ENCODE peak calls at places on chromosomes 5 and 9, in six cellular contexts. K is kidney; S is stimulated activated CD8-positive, alpha-beta memory T cell treated with anti-CD3 and anti-CD28 coated beads, Interleukin-4, amount 100 ng/mL, for 48 hours; R is non-pigmented ciliary epithelial cell; P is CD8-positive, alpha-beta memory T cell; G is IMR-90. Z is an unnamed sample.
A peak's percentile ranks its signal among the peaks of the same experiment; 100 is the strongest.

GRCh38 chr9:94681508-94681907 is 42.2 kb upstream of the FBP1 start:
- DNase-seq in K (peak; percentile 91), S (peak; percentile 59), R (peak; percentile 44), P (peak; percentile 62), G (peak; percentile 80), Z (peak; percentile 81)

GRCh38 chr5:161546463-161547301 is at the start of gene GABRB2:
- DNase-seq in K (peak; percentile 79), S (peak; percentile 59), R (no peak), P (no peak), G (no peak), Z (peak; percentile 60)

GRCh38 chr5:73899055-73899454 is 273.1 kb downstream of the ARHGEF28 start:
- DNase-seq in K (no peak), S (no peak), R (no peak), P (no peak), G (no peak), Z (no peak)

GRCh38 chr9:135945969-135946368 is 15.2 kb downstream of the UBAC1 start:
- DNase-seq in K (peak; percentile 55), S (no peak), R (no peak), P (no peak), G (no peak), Z (no peak)

GRCh38 chr9:83066771-83067170 is 3.8 kb upstream of the RASEF start:
- DNase-seq in K (no peak), S (no peak), R (peak; percentile 87), P (no peak), G (peak; percentile 89), Z (peak; percentile 92)

GRCh38 chr5:87844449-87844848 is 424.2 kb downstream of the TMEM161B start:
- DNase-seq in K (no peak), S (no peak), R (no peak), P (no peak), G (no peak), Z (no peak)

GRCh38 chr9:137648396-137648795 is 29.6 kb downstream of the EHMT1 start:
- DNase-seq in K (no peak), S (no peak), R (no peak), P (no peak), G (no peak), Z (peak; percentile 33)

GRCh38 chr9:124553738-124554137 is 46.5 kb upstream of the NR5A1 start:
- DNase-seq in K (no peak), S (no peak), R (peak; percentile 83), P (no peak), G (peak; percentile 94), Z (peak; percentile 77)

GRCh38 chr9:123346026-123346425 is 10.0 kb upstream of the CRB2 start:
- DNase-seq in K (no peak), S (no peak), R (no peak), P (no peak), G (no peak), Z (no peak)

GRCh38 chr5:160105686-160106085 is 13.6 kb downstream of the PWWP2A start:
- DNase-seq in K (no peak), S (no peak), R (no peak), P (no peak), G (no peak), Z (no peak)

GRCh38 chr5:172790496-172790889 is 19.5 kb upstream of the DUSP1 start:
- DNase-seq in K (no peak), S (no peak), R (no peak), P (no peak), G (no peak), Z (no peak)

GRCh38 chr9:131732636-131733340 is 7.1 kb downstream of the RAPGEF1 start:
- DNase-seq in K (peak; percentile 52), S (peak; percentile 48), R (no peak), P (peak; percentile 79), G (no peak), Z (no peak)

GRCh38 chr5:172641359-172642045 is 439 bp downstream of the NEURL1B start:
- DNase-seq in K (peak; percentile 77), S (no peak), R (no peak), P (no peak), G (no peak), Z (no peak)

GRCh38 chr9:136978073-136978864 is 965 bp downstream of the PTGDS start:
- DNase-seq in K (peak; percentile 94), S (peak; percentile 84), R (no peak), P (peak; percentile 85), G (peak; percentile 25), Z (peak; percentile 49)

GRCh38 chr5:160269017-160269416 is 39.7 kb downstream of the FABP6 start:
- DNase-seq in K (peak; percentile 94), S (no peak), R (peak; percentile 20), P (no peak), G (peak; percentile 91), Z (peak; percentile 70)

GRCh38 chr5:180072556-180072955 is 997 bp upstream of the RNF130 start:
- DNase-seq in K (peak; percentile 82), S (no peak), R (no peak), P (peak; percentile 50), G (no peak), Z (no peak)

GRCh38 chr5:122192883-122193496 is 63.6 kb downstream of the ZNF474 start:
- DNase-seq in K (no peak), S (no peak), R (no peak), P (no peak), G (peak; percentile 79), Z (peak; percentile 78)

GRCh38 chr5:131268758-131269370 is 5.0 kb downstream of the CDC42SE2 start:
- DNase-seq in K (no peak), S (no peak), R (no peak), P (no peak), G (peak; percentile 52), Z (peak; percentile 12)

GRCh38 chr5:69167488-69167845 is 517 bp downstream of the CCNB1 start:
- DNase-seq in K (no peak), S (no peak), R (no peak), P (no peak), G (no peak), Z (peak; percentile 16)

GRCh38 chr5:55232985-55233928 is at the start of gene CCNO:
- DNase-seq in K (peak; percentile 92), S (peak; percentile 69), R (peak; percentile 35), P (peak; percentile 69), G (peak; percentile 66), Z (peak; percentile 73)

GRCh38 chr9:71944754-71945409 is 33.4 kb downstream of the C9orf85 start:
- DNase-seq in K (no peak), S (no peak), R (no peak), P (no peak), G (no peak), Z (no peak)

GRCh38 chr9:91006046-91006445 is 204.4 kb downstream of the SYK start:
- DNase-seq in K (no peak), S (no peak), R (no peak), P (no peak), G (no peak), Z (no peak)

GRCh38 chr9:111158375-111158774 is 120.1 kb upstream of the LPAR1 start:
- DNase-seq in K (no peak), S (no peak), R (no peak), P (no peak), G (peak; percentile 14), Z (peak; percentile 28)

GRCh38 chr5:165928971-165929370 is 2362.5 kb upstream of the WWC1 start:
- DNase-seq in K (no peak), S (no peak), R (peak; percentile 75), P (no peak), G (no peak), Z (peak; percentile 68)

GRCh38 chr9:83132768-83133167 is 69.8 kb upstream of the RASEF start:
- DNase-seq in K (no peak), S (no peak), R (no peak), P (no peak), G (no peak), Z (no peak)

GRCh38 chr9:134391319-134392231 is 65.3 kb downstream of the RXRA start:
- DNase-seq in K (no peak), S (peak; percentile 89), R (no peak), P (peak; percentile 92), G (no peak), Z (no peak)

GRCh38 chr9:127741831-127742434 is 6.8 kb upstream of the TOR2A start:
- DNase-seq in K (peak; percentile 84), S (no peak), R (peak; percentile 11), P (no peak), G (no peak), Z (peak; percentile 37)

GRCh38 chr5:74340476-74340875 is 300.1 kb downstream of the ENC1 start:
- DNase-seq in K (no peak), S (no peak), R (no peak), P (no peak), G (no peak), Z (no peak)

GRCh38 chr5:135211083-135211790 is 177.2 kb upstream of the PITX1 start:
- DNase-seq in K (no peak), S (no peak), R (no peak), P (no peak), G (peak; percentile 38), Z (no peak)

GRCh38 chr9:69762527-69762926 is 2.7 kb upstream of the PTAR1 start:
- DNase-seq in K (no peak), S (no peak), R (no peak), P (no peak), G (peak; percentile 48), Z (peak; percentile 32)

GRCh38 chr5:108025009-108025408 is 354.3 kb upstream of the EFNA5 start:
- DNase-seq in K (no peak), S (no peak), R (no peak), P (no peak), G (no peak), Z (no peak)

GRCh38 chr5:180199390-180199789 is 9.6 kb downstream of the RASGEF1C start:
- DNase-seq in K (no peak), S (no peak), R (no peak), P (no peak), G (no peak), Z (no peak)